ENCODE peak calls at places on chromosome X, in nine cellular contexts. One of them, this sample, is unnamed.

GRCh38 chrX:154484255-154485149 is 1.9 kb downstream of the UBL4A start:
- DNase-seq in NCI-H226: no peak
- DNase-seq in epithelial cell of esophagus: peak
- DNase-seq in EL: no peak
- DNase-seq in HEK293T: no peak
- DNase-seq in NCI-H1092 treated with DMSO at 0.1 percent for 48 hours: no peak
- DNase-seq in left cardiac atrium: no peak
- DNase-seq in kidney tubule cell: peak
- DNase-seq in NCI-H774: no peak
- DNase-seq in this sample: no peak

GRCh38 chrX:134184936-134185335 is 52.0 kb upstream of the CCDC160 start:
- DNase-seq in NCI-H226: no peak
- DNase-seq in epithelial cell of esophagus: no peak
- DNase-seq in EL: no peak
- DNase-seq in HEK293T: no peak
- DNase-seq in NCI-H1092 treated with DMSO at 0.1 percent for 48 hours: no peak
- DNase-seq in left cardiac atrium: no peak
- DNase-seq in kidney tubule cell: no peak
- DNase-seq in NCI-H774: no peak
- DNase-seq in this sample: no peak

GRCh38 chrX:11349661-11350337 is 56.6 kb downstream of the AMELX start:
- DNase-seq in NCI-H226: no peak
- DNase-seq in epithelial cell of esophagus: no peak
- DNase-seq in EL: no peak
- DNase-seq in HEK293T: no peak
- DNase-seq in NCI-H1092 treated with DMSO at 0.1 percent for 48 hours: no peak
- DNase-seq in left cardiac atrium: no peak
- DNase-seq in kidney tubule cell: no peak
- DNase-seq in NCI-H774: no peak
- DNase-seq in this sample: no peak

GRCh38 chrX:10243056-10243455 is 86.3 kb downstream of the CLCN4 start:
- DNase-seq in NCI-H226: no peak
- DNase-seq in epithelial cell of esophagus: no peak
- DNase-seq in EL: no peak
- DNase-seq in HEK293T: no peak
- DNase-seq in NCI-H1092 treated with DMSO at 0.1 percent for 48 hours: no peak
- DNase-seq in left cardiac atrium: no peak
- DNase-seq in kidney tubule cell: no peak
- DNase-seq in NCI-H774: peak
- DNase-seq in this sample: no peak

GRCh38 chrX:15413101-15413500 is 28.9 kb upstream of the VEGFD start:
- DNase-seq in NCI-H226: no peak
- DNase-seq in epithelial cell of esophagus: no peak
- DNase-seq in EL: no peak
- DNase-seq in HEK293T: no peak
- DNase-seq in NCI-H1092 treated with DMSO at 0.1 percent for 48 hours: no peak
- DNase-seq in left cardiac atrium: no peak
- DNase-seq in kidney tubule cell: no peak
- DNase-seq in NCI-H774: no peak
- DNase-seq in this sample: no peak

GRCh38 chrX:23334871-23335599 is 386 bp downstream of the PTCHD1 start:
- DNase-seq in NCI-H226: no peak
- DNase-seq in epithelial cell of esophagus: no peak
- DNase-seq in EL: no peak
- DNase-seq in HEK293T: peak
- DNase-seq in NCI-H1092 treated with DMSO at 0.1 percent for 48 hours: peak
- DNase-seq in left cardiac atrium: no peak
- DNase-seq in kidney tubule cell: no peak
- DNase-seq in NCI-H774: no peak
- DNase-seq in this sample: peak

GRCh38 chrX:40938418-40938817 is 146.8 kb upstream of the USP9X start:
- DNase-seq in NCI-H226: no peak
- DNase-seq in epithelial cell of esophagus: no peak
- DNase-seq in EL: peak
- DNase-seq in HEK293T: no peak
- DNase-seq in NCI-H1092 treated with DMSO at 0.1 percent for 48 hours: no peak
- DNase-seq in left cardiac atrium: no peak
- DNase-seq in kidney tubule cell: peak
- DNase-seq in NCI-H774: no peak
- DNase-seq in this sample: no peak

GRCh38 chrX:9788908-9789307 is 2.7 kb downstream of the SHROOM2 start:
- DNase-seq in NCI-H226: peak
- DNase-seq in epithelial cell of esophagus: peak
- DNase-seq in EL: peak
- DNase-seq in HEK293T: no peak
- DNase-seq in NCI-H1092 treated with DMSO at 0.1 percent for 48 hours: no peak
- DNase-seq in left cardiac atrium: no peak
- DNase-seq in kidney tubule cell: no peak
- DNase-seq in NCI-H774: peak
- DNase-seq in this sample: no peak

GRCh38 chrX:132169554-132169953 is 41.7 kb upstream of the FRMD7 start:
- DNase-seq in NCI-H226: no peak
- DNase-seq in epithelial cell of esophagus: peak
- DNase-seq in EL: no peak
- DNase-seq in HEK293T: no peak
- DNase-seq in NCI-H1092 treated with DMSO at 0.1 percent for 48 hours: peak
- DNase-seq in left cardiac atrium: no peak
- DNase-seq in kidney tubule cell: no peak
- DNase-seq in NCI-H774: peak
- DNase-seq in this sample: no peak

GRCh38 chrX:47772764-47773163 is 63.9 kb upstream of the ZNF81 start:
- DNase-seq in NCI-H226: no peak
- DNase-seq in epithelial cell of esophagus: no peak
- DNase-seq in EL: no peak
- DNase-seq in HEK293T: no peak
- DNase-seq in NCI-H1092 treated with DMSO at 0.1 percent for 48 hours: no peak
- DNase-seq in left cardiac atrium: no peak
- DNase-seq in kidney tubule cell: no peak
- DNase-seq in NCI-H774: no peak
- DNase-seq in this sample: no peak

GRCh38 chrX:136347706-136348105 is 46.9 kb downstream of the ADGRG4 start:
- DNase-seq in NCI-H226: peak
- DNase-seq in epithelial cell of esophagus: peak
- DNase-seq in EL: no peak
- DNase-seq in HEK293T: no peak
- DNase-seq in NCI-H1092 treated with DMSO at 0.1 percent for 48 hours: no peak
- DNase-seq in left cardiac atrium: no peak
- DNase-seq in kidney tubule cell: no peak
- DNase-seq in NCI-H774: no peak
- DNase-seq in this sample: no peak

GRCh38 chrX:85084770-85085393 is 81.2 kb downstream of the APOOL start:
- DNase-seq in NCI-H226: no peak
- DNase-seq in epithelial cell of esophagus: peak
- DNase-seq in EL: peak
- DNase-seq in HEK293T: peak
- DNase-seq in NCI-H1092 treated with DMSO at 0.1 percent for 48 hours: peak
- DNase-seq in left cardiac atrium: no peak
- DNase-seq in kidney tubule cell: peak
- DNase-seq in NCI-H774: no peak
- DNase-seq in this sample: peak

GRCh38 chrX:49310371-49310770 is 6.9 kb downstream of the GAGE10 start:
- DNase-seq in NCI-H226: no peak
- DNase-seq in epithelial cell of esophagus: peak
- DNase-seq in EL: no peak
- DNase-seq in HEK293T: no peak
- DNase-seq in NCI-H1092 treated with DMSO at 0.1 percent for 48 hours: no peak
- DNase-seq in left cardiac atrium: no peak
- DNase-seq in kidney tubule cell: no peak
- DNase-seq in NCI-H774: no peak
- DNase-seq in this sample: no peak

GRCh38 chrX:39762266-39762841 is 335.4 kb downstream of the BCOR start:
- DNase-seq in NCI-H226: peak
- DNase-seq in epithelial cell of esophagus: peak
- DNase-seq in EL: peak
- DNase-seq in HEK293T: no peak
- DNase-seq in NCI-H1092 treated with DMSO at 0.1 percent for 48 hours: no peak
- DNase-seq in left cardiac atrium: no peak
- DNase-seq in kidney tubule cell: peak
- DNase-seq in NCI-H774: no peak
- DNase-seq in this sample: no peak

GRCh38 chrX:130836447-130836846 is 66.6 kb downstream of the ENOX2 start:
- DNase-seq in NCI-H226: peak
- DNase-seq in epithelial cell of esophagus: no peak
- DNase-seq in EL: no peak
- DNase-seq in HEK293T: no peak
- DNase-seq in NCI-H1092 treated with DMSO at 0.1 percent for 48 hours: no peak
- DNase-seq in left cardiac atrium: no peak
- DNase-seq in kidney tubule cell: no peak
- DNase-seq in NCI-H774: no peak
- DNase-seq in this sample: no peak